ENCODE peak calls at places on chromosomes 5 and 9, in seven cellular contexts. One of them, this sample, is unnamed.

GRCh38 chr5:169258372-169259000 is 42.5 kb downstream of the SLIT3 start:
- DNase-seq in stimulated activated CD4-positive, alpha-beta T cell treated with anti-CD3 and anti-CD28 coated beads, TNF-alpha, amount 100 ng/mL, for 1 hour: no peak
- DNase-seq in brain microvascular endothelial cell: no peak
- DNase-seq in NCI-H748 treated with DMSO at 0.1 percent for 48 hours: no peak
- DNase-seq in fibroblast of the conjunctiva: peak
- DNase-seq in right cardiac atrium: no peak
- DNase-seq in fibroblast of lung: peak
- DNase-seq in this sample: peak

GRCh38 chr5:158245513-158245912 is 386.6 kb upstream of the CLINT1 start:
- DNase-seq in stimulated activated CD4-positive, alpha-beta T cell treated with anti-CD3 and anti-CD28 coated beads, TNF-alpha, amount 100 ng/mL, for 1 hour: no peak
- DNase-seq in brain microvascular endothelial cell: no peak
- DNase-seq in NCI-H748 treated with DMSO at 0.1 percent for 48 hours: no peak
- DNase-seq in fibroblast of the conjunctiva: no peak
- DNase-seq in right cardiac atrium: no peak
- DNase-seq in fibroblast of lung: no peak
- DNase-seq in this sample: no peak

GRCh38 chr9:112586600-112587155 is 100.1 kb downstream of the KIAA1958 start:
- DNase-seq in stimulated activated CD4-positive, alpha-beta T cell treated with anti-CD3 and anti-CD28 coated beads, TNF-alpha, amount 100 ng/mL, for 1 hour: no peak
- DNase-seq in brain microvascular endothelial cell: no peak
- DNase-seq in NCI-H748 treated with DMSO at 0.1 percent for 48 hours: no peak
- DNase-seq in fibroblast of the conjunctiva: no peak
- DNase-seq in right cardiac atrium: no peak
- DNase-seq in fibroblast of lung: peak
- DNase-seq in this sample: no peak

GRCh38 chr9:129328357-129329103 is 150.5 kb upstream of the IER5L start:
- DNase-seq in stimulated activated CD4-positive, alpha-beta T cell treated with anti-CD3 and anti-CD28 coated beads, TNF-alpha, amount 100 ng/mL, for 1 hour: no peak
- DNase-seq in brain microvascular endothelial cell: no peak
- DNase-seq in NCI-H748 treated with DMSO at 0.1 percent for 48 hours: no peak
- DNase-seq in fibroblast of the conjunctiva: no peak
- DNase-seq in right cardiac atrium: peak
- DNase-seq in fibroblast of lung: no peak
- DNase-seq in this sample: no peak

GRCh38 chr5:21391506-21391905 is 1403.5 kb upstream of the CDH18 start:
- DNase-seq in stimulated activated CD4-positive, alpha-beta T cell treated with anti-CD3 and anti-CD28 coated beads, TNF-alpha, amount 100 ng/mL, for 1 hour: no peak
- DNase-seq in brain microvascular endothelial cell: peak
- DNase-seq in NCI-H748 treated with DMSO at 0.1 percent for 48 hours: peak
- DNase-seq in fibroblast of the conjunctiva: no peak
- DNase-seq in right cardiac atrium: no peak
- DNase-seq in fibroblast of lung: no peak
- DNase-seq in this sample: no peak

GRCh38 chr9:93450817-93451761 is at the start of gene FAM120A:
- DNase-seq in stimulated activated CD4-positive, alpha-beta T cell treated with anti-CD3 and anti-CD28 coated beads, TNF-alpha, amount 100 ng/mL, for 1 hour: peak
- DNase-seq in brain microvascular endothelial cell: peak
- DNase-seq in NCI-H748 treated with DMSO at 0.1 percent for 48 hours: peak
- DNase-seq in fibroblast of the conjunctiva: peak
- DNase-seq in right cardiac atrium: peak
- DNase-seq in fibroblast of lung: peak
- DNase-seq in this sample: no peak

GRCh38 chr5:72244862-72245371 is 75.1 kb downstream of the MRPS27 start:
- DNase-seq in stimulated activated CD4-positive, alpha-beta T cell treated with anti-CD3 and anti-CD28 coated beads, TNF-alpha, amount 100 ng/mL, for 1 hour: no peak
- DNase-seq in brain microvascular endothelial cell: peak
- DNase-seq in NCI-H748 treated with DMSO at 0.1 percent for 48 hours: peak
- DNase-seq in fibroblast of the conjunctiva: peak
- DNase-seq in right cardiac atrium: no peak
- DNase-seq in fibroblast of lung: peak
- DNase-seq in this sample: peak

GRCh38 chr5:155700333-155700732 is 626.6 kb upstream of the SGCD start:
- DNase-seq in stimulated activated CD4-positive, alpha-beta T cell treated with anti-CD3 and anti-CD28 coated beads, TNF-alpha, amount 100 ng/mL, for 1 hour: no peak
- DNase-seq in brain microvascular endothelial cell: no peak
- DNase-seq in NCI-H748 treated with DMSO at 0.1 percent for 48 hours: no peak
- DNase-seq in fibroblast of the conjunctiva: no peak
- DNase-seq in right cardiac atrium: no peak
- DNase-seq in fibroblast of lung: no peak
- DNase-seq in this sample: peak

This sample was measured in GM04504.